ENCODE peak calls at places on chromosomes 13 and 19, in four cellular contexts. M is endodermal cell, D is GM12878, U is psoas muscle. X is an unnamed sample.

GRCh38 chr19:47028372-47028672 is 8.7 kb downstream of the NPAS1 start:
- DNase-seq in M (peak; percentile 77), D (no peak), U (no peak), X (no peak)

GRCh38 chr19:4737955-4738580 is 14.4 kb upstream of the DPP9 start:
- DNase-seq in D (no peak), U (no peak), M (no peak), X (no peak)

GRCh38 chr19:58059681-58060080 is 599 bp downstream of the ZNF135 start:
- DNase-seq in D (no peak), M (no peak), U (no peak), X (no peak)

GRCh38 chr13:34931572-34931971 is 10.5 kb upstream of the NBEA start:
- DNase-seq in D (no peak), U (no peak), M (no peak), X (no peak)

GRCh38 chr19:16889429-16889882 is 657 bp downstream of the F2RL3 start:
- DNase-seq in D (no peak), M (no peak), U (peak; percentile 70), X (no peak)

GRCh38 chr19:651991-652390 is 11.0 kb downstream of the RNF126 start:
- DNase-seq in U (no peak), D (no peak), M (no peak), X (no peak)

GRCh38 chr13:101454767-101455166 is 2.3 kb downstream of the ITGBL1 start:
- DNase-seq in U (no peak), M (no peak), D (no peak), X (no peak)

GRCh38 chr19:18093439-18094161 is 4.0 kb upstream of the MAST3 start:
- DNase-seq in M (peak; percentile 77), D (no peak), U (no peak), X (no peak)

GRCh38 chr13:113747291-113747833 is 11.7 kb upstream of the TMEM255B start:
- DNase-seq in U (no peak), D (no peak), M (no peak), X (no peak)

GRCh38 chr19:39307233-39307821 is 11.1 kb downstream of the IFNL1 start:
- DNase-seq in U (no peak), D (no peak), M (peak; percentile 90), X (no peak)

GRCh38 chr19:41707502-41707812 is 969 bp upstream of the CEACAM5 start:
- DNase-seq in M (peak; percentile 51), U (no peak), D (no peak), X (no peak)

GRCh38 chr19:4108767-4109625 is 14.9 kb downstream of the MAP2K2 start:
- DNase-seq in M (no peak), D (peak; percentile 79), U (no peak), X (peak; percentile 86)

GRCh38 chr19:49896863-49897621 is at the start of gene IL4I1:
- DNase-seq in D (peak; percentile 96), M (no peak), U (no peak), X (peak; percentile 86)

GRCh38 chr19:53015730-53016129 is 2.0 kb downstream of the ERVV-1 start:
- DNase-seq in U (no peak), M (no peak), D (no peak), X (no peak)

GRCh38 chr19:2040647-2041435 is 10.2 kb downstream of the MKNK2 start:
- DNase-seq in M (no peak), U (peak; percentile 66), D (no peak), X (peak; percentile 22)

GRCh38 chr13:100269837-100270236 is 180.9 kb downstream of the PCCA start:
- DNase-seq in D (no peak), M (no peak), U (peak; percentile 80), X (no peak)

GRCh38 chr13:92354583-92354982 is 872.0 kb upstream of the GPC6 start:
- DNase-seq in U (no peak), D (no peak), M (no peak), X (no peak)

DNA sequence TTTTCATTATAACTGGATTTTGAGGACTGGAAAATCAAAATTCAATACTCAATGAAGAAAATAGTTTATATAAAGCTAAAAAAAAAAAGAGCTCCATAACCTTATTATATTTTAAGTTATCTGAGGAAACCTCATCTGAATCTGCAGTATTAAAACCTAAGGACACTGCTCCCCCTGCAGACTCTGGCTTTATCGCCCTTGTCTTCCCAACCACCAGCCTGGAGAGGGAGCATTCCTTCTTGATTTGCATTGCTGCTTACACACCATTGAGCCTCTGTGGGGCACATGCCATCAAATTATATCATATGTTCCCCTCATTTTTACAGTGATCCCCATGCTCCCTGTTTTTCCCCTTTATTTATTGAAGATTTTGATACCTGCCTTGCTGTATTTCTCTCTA is 871.4 kb upstream of the GPC6 start:
- DNase-seq in M (peak; percentile 76), D (no peak), U (no peak), X (no peak)
- TF ChIP-seq CTCF in M (peak; percentile 77), D (no peak), U (no peak), X (no peak)

GRCh38 chr13:49399801-49400472 is 43.9 kb downstream of the CAB39L start:
- DNase-seq in U (no peak), M (no peak), D (no peak), X (no peak)
- H3K4me3 ChIP-seq in U (peak overlapping the region; percentile 31), M (no peak overlapping the region), D (no peak overlapping the region), X (no peak overlapping the region)

DNA sequence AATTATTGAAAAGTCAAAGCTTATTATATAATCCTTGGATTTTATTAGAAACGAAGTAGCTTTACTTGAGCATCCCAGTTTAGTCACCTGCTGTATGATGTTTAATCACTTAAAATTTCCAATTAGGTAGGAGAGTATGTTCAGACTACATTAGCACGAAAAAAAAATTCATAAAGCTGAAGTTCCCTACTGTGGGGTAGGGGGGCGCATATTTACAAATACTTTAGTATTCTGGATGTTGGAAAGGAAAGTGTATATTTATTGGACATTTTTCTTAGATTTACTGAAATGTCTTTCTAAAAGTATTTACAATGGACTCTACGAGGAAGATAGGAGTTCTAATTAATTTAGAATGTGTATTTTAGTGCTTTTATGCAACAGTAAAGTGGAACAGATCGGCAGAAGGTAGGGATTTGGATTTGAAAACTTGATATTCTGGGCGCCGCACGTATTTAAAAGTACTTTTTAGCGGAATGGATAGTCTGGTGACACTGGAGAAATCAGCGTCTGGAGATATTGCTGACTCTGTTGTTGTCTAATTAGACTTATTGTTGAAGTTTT is 1.9 kb downstream of the CDK8 start:
- DNase-seq in U (no peak), D (no peak), M (no peak), X (peak; percentile 6)
- TF ChIP-seq CTCF in U (no peak), D (peak; percentile 41), M (peak; percentile 39), X (peak; percentile 32)

DNA sequence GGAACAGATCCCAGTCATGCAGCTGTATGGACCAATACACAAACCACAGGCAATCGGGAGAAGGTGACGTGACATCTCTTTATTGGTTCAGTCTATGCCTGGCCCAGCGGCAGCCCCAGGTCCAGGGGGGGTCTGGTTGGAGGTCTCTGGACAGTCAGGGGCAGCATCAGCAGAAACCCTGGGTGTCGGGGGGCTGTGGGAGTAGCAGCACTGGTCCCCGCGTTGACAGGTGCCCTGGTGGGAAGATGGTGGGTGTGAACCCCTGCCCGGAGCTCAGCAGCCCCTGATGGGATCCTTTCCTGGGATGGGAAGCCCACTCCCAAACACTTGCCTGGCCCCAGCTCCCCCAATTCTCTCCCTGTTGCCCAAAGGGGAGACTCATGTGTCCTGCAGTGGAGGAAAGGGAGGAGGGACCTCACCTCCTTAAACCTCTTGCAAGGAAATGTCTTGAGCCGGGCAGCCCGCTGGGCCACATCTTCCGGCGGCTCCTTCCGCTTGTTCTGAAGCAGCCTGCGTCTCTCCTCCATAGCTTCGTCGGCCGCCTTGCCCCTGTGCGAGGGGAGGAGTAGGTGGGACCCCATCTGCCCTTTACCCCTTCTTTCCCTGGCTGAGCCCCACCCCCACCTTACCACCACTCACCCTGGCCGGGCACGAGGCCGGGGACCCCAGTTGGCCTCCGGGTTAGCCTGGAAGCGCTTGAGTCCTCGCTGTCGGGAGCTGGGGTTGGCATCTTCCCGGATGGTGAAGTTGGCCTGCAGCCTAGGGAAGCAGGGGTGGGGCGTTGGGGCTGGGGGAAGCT is 2.4 kb upstream of the LYL1 start:
- DNase-seq in D (no peak), M (no peak), U (no peak), X (peak; percentile 66)
- H3K4me3 ChIP-seq in D (peak overlapping the region; percentile 61), M (no peak overlapping the region), U (peak overlapping the region; percentile 39), X (peak overlapping the region; percentile 63)

GRCh38 chr13:21672811-21673591 is 2.1 kb downstream of the FGF9 start:
- DNase-seq in M (no peak), U (no peak), D (no peak), X (no peak)

GRCh38 chr13:21668665-21669599 is 1.9 kb upstream of the FGF9 start:
- DNase-seq in M (peak; percentile 77), U (peak; percentile 50), D (no peak), X (no peak)

GRCh38 chr13:21670006-21670882 is 629 bp upstream of the FGF9 start:
- DNase-seq in U (peak; percentile 66), D (no peak), M (peak; percentile 83), X (peak; percentile 76)

GRCh38 chr13:21671793-21672680 is 1.2 kb downstream of the FGF9 start:
- DNase-seq in U (no peak), M (peak; percentile 49), D (no peak), X (no peak)

GRCh38 chr13:21670883-21671792 is at the start of gene FGF9:
- DNase-seq in U (peak; percentile 85), D (peak; percentile 7), M (peak; percentile 92), X (peak; percentile 90)
- TF ChIP-seq CTCF in U (no peak), D (no peak), M (peak; percentile 28), X (no peak)

GRCh38 chr19:35897706-35898451 is 2.5 kb downstream of the NFKBID start:
- DNase-seq in M (no peak), U (no peak), D (no peak), X (no peak)
- H3K4me3 ChIP-seq in M (peak overlapping the region; percentile 90), U (peak overlapping the region; percentile 81), D (peak overlapping the region; percentile 96), X (peak overlapping the region; percentile 89)

X was measured in GM06990.